ENCODE peak calls at places on chromosomes 3 and 15, in ten cellular contexts. P is left cardiac atrium, L is astrocyte of the cerebellum, H is left ventricle myocardium inferior, T is T-cell, Q is fibroblast of mammary gland, K is H54, R is progenitor cell of endocrine pancreas, B is T-helper 9 cell, C is choroid plexus epithelial cell. J is an unnamed sample.
A peak's percentile ranks its signal among the peaks of the same experiment; 100 is the strongest.

GRCh38 chr3:55596212-55596611 is 109.1 kb upstream of the WNT5A start:
- DNase-seq in P (no peak), L (no peak), H (no peak), T (no peak), Q (no peak), K (no peak), R (no peak), B (no peak), C (no peak), J (no peak)

GRCh38 chr3:140922634-140923033 is 19.0 kb upstream of the SLC25A36 start:
- DNase-seq in P (no peak), L (no peak), H (no peak), T (no peak), Q (peak; percentile 49), K (peak; percentile 17), R (no peak), B (no peak), C (peak; percentile 73), J (peak; percentile 8)

GRCh38 chr3:52014613-52015012 is 18.9 kb upstream of the RPL29 start:
- DNase-seq in P (no peak), L (no peak), H (no peak), T (no peak), Q (no peak), K (no peak), R (no peak), B (no peak), C (no peak), J (no peak)

GRCh38 chr15:82538961-82539689 is 1.1 kb downstream of the RPS17 start:
- DNase-seq in P (no peak), L (no peak), H (no peak), T (no peak), Q (peak; percentile 38), K (no peak), R (no peak), B (no peak), C (peak; percentile 31), J (no peak)

GRCh38 chr3:14698601-14699244 is 23.8 kb downstream of the C3orf20 start:
- DNase-seq in P (no peak), L (no peak), H (no peak), T (no peak), Q (no peak), K (no peak), R (no peak), B (no peak), C (no peak), J (no peak)

GRCh38 chr3:97711664-97712063 is 52.9 kb upstream of the ARL6 start:
- DNase-seq in P (no peak), L (no peak), H (no peak), T (no peak), Q (no peak), K (no peak), R (no peak), B (no peak), C (no peak), J (no peak)

GRCh38 chr15:39455502-39455991 is 125.3 kb upstream of the THBS1 start:
- DNase-seq in P (no peak), L (no peak), H (no peak), T (no peak), Q (peak; percentile 94), K (no peak), R (no peak), B (no peak), C (peak; percentile 49), J (no peak)

GRCh38 chr3:28595364-28595763 is 246.7 kb upstream of the AZI2 start:
- DNase-seq in P (no peak), L (no peak), H (no peak), T (no peak), Q (no peak), K (no peak), R (no peak), B (no peak), C (no peak), J (no peak)

GRCh38 chr15:43048935-43049334 is 56.9 kb downstream of the UBR1 start:
- DNase-seq in P (no peak), L (no peak), H (no peak), T (no peak), Q (no peak), K (no peak), R (no peak), B (no peak), C (no peak), J (no peak)

GRCh38 chr3:39727415-39727814 is 82.0 kb upstream of the MYRIP start:
- DNase-seq in P (no peak), L (no peak), H (no peak), T (no peak), Q (peak; percentile 15), K (no peak), R (no peak), B (no peak), C (no peak), J (no peak)

GRCh38 chr3:148971819-148972218 is 19.5 kb upstream of the GYG1 start:
- DNase-seq in P (peak; percentile 34), L (peak; percentile 63), H (no peak), T (no peak), Q (no peak), K (no peak), R (no peak), B (no peak), C (peak; percentile 56), J (no peak)

GRCh38 chr3:127206611-127207516 is 13.9 kb downstream of the PRR23E start:
- DNase-seq in P (no peak), L (no peak), H (no peak), T (no peak), Q (no peak), K (no peak), R (no peak), B (no peak), C (no peak), J (no peak)